ENCODE peak calls at places on chromosomes 13 and 19, in four cellular contexts. C is HepG2, Y is K562, A is WTC11. B is an unnamed sample.

GRCh38 chr19:18274776-18275356 is 614 bp upstream of the IQCN start:
- DNase-seq in A (no peak), C (peak), Y (peak), B (no peak)

GRCh38 chr19:15779756-15780476 is 7.5 kb upstream of the OR10H5 start:
- DNase-seq in C (peak), Y (no peak), A (no peak), B (no peak)

GRCh38 chr19:4053423-4054324 is 13.0 kb downstream of the ZBTB7A start:
- DNase-seq in Y (no peak), C (no peak), A (no peak), B (no peak)

GRCh38 chr19:7265963-7266362 is 28.3 kb downstream of the INSR start:
- DNase-seq in C (no peak), Y (no peak), A (no peak), B (no peak)

GRCh38 chr19:40424637-40425449 is 949 bp downstream of the SERTAD1 start:
- DNase-seq in C (no peak), Y (peak), A (no peak), B (peak)

GRCh38 chr13:21326155-21327030 is 132.7 kb downstream of the ZDHHC20 start:
- DNase-seq in Y (no peak), A (peak), C (no peak), B (no peak)

GRCh38 chr13:33454844-33455256 is 169.3 kb upstream of the STARD13 start:
- DNase-seq in C (no peak), Y (no peak), A (no peak), B (no peak)

GRCh38 chr13:50745542-50745941 is 98.0 kb downstream of the DLEU7 start:
- DNase-seq in A (no peak), Y (no peak), C (no peak), B (no peak)

GRCh38 chr13:102724923-102725322 is 30.1 kb upstream of the METTL21C start:
- DNase-seq in A (no peak), C (peak), Y (peak), B (peak)

GRCh38 chr13:110911880-110912279 is 3.0 kb downstream of the ANKRD10 start:
- DNase-seq in C (no peak), Y (no peak), A (no peak), B (no peak)

GRCh38 chr19:1501200-1501595 is 10.2 kb downstream of the REEP6 start:
- DNase-seq in C (no peak), A (no peak), Y (no peak), B (no peak)

GRCh38 chr19:13169769-13170168 is 19.6 kb downstream of the IER2 start:
- DNase-seq in Y (peak), C (no peak), A (no peak), B (peak)

GRCh38 chr13:114109646-114110045 is 22.8 kb downstream of the RASA3 start:
- DNase-seq in A (peak), Y (no peak), C (no peak), B (no peak)

GRCh38 chr13:98706446-98707110 is 45.9 kb downstream of the SLC15A1 start:
- DNase-seq in C (peak), A (no peak), Y (no peak), B (no peak)

GRCh38 chr19:2816641-2817040 is 3.0 kb upstream of the ZNF554 start:
- DNase-seq in A (no peak), Y (no peak), C (no peak), B (no peak)

GRCh38 chr13:99658266-99658991 is 157.2 kb downstream of the TM9SF2 start:
- DNase-seq in C (no peak), Y (no peak), A (peak), B (no peak)

GRCh38 chr19:35518313-35518712 is 4.9 kb upstream of the DMKN start:
- DNase-seq in C (no peak), A (no peak), Y (no peak), B (no peak)

GRCh38 chr19:2050349-2050990 is 574 bp downstream of the MKNK2 start:
- DNase-seq in A (no peak), C (no peak), Y (no peak), B (no peak)

GRCh38 chr19:55027472-55028337 is 10.4 kb downstream of the GP6 start:
- DNase-seq in C (peak), A (no peak), Y (peak), B (no peak)

GRCh38 chr19:40623403-40624239 is 22.5 kb downstream of the LTBP4 start:
- DNase-seq in Y (peak), A (peak), C (peak), B (peak)

GRCh38 chr13:46516624-46517318 is 36.2 kb upstream of the LRCH1 start:
- DNase-seq in C (no peak), A (no peak), Y (no peak), B (peak)

GRCh38 chr13:32403108-32403507 is 24.8 kb downstream of the N4BP2L1 start:
- DNase-seq in Y (no peak), C (no peak), A (no peak), B (no peak)

GRCh38 chr13:31930901-31931522 is 100.6 kb upstream of the FRY start:
- DNase-seq in C (no peak), Y (peak), A (no peak), B (no peak)

GRCh38 chr19:17491287-17491686 is 20.2 kb upstream of the PGLS start:
- DNase-seq in A (no peak), Y (no peak), C (no peak), B (no peak)

GRCh38 chr13:42327725-42328124 is 55.8 kb downstream of the AKAP11 start:
- DNase-seq in A (no peak), C (no peak), Y (no peak), B (no peak)

GRCh38 chr13:101416181-101417042 is at the start of gene NALCN:
- DNase-seq in Y (no peak), A (peak), C (no peak), B (peak)

GRCh38 chr13:20142019-20142926 is 18.6 kb downstream of the GJA3 start:
- DNase-seq in C (no peak), A (peak), Y (no peak), B (no peak)

GRCh38 chr19:41430907-41431306 is 3.7 kb upstream of the B3GNT8 start:
- DNase-seq in C (no peak), Y (no peak), A (no peak), B (no peak)

GRCh38 chr13:107531816-107532215 is 683.5 kb downstream of the LIG4 start:
- DNase-seq in A (no peak), C (no peak), Y (no peak), B (no peak)

GRCh38 chr19:43782689-43783231 is 2.0 kb upstream of the KCNN4 start:
- DNase-seq in C (no peak), A (no peak), Y (no peak), B (no peak)

GRCh38 chr19:5058456-5059190 is 89.7 kb downstream of the KDM4B start:
- DNase-seq in C (no peak), A (no peak), Y (no peak), B (no peak)

GRCh38 chr13:34506796-34507195 is 435.3 kb upstream of the NBEA start:
- DNase-seq in A (no peak), C (no peak), Y (no peak), B (no peak)
- TF ChIP-seq ELF4 in A (no peak), C (no peak), Y (no peak), B (no peak)

GRCh38 chr13:85610024-85610423 is 189.2 kb downstream of the SLITRK6 start:
- DNase-seq in A (no peak), C (no peak), Y (no peak), B (no peak)
- TF ChIP-seq ELF4 in A (no peak), C (no peak), Y (no peak), B (no peak)

GRCh38 chr13:73924607-73925006 is 209.6 kb downstream of the KLF12 start:
- DNase-seq in C (no peak), A (no peak), Y (no peak), B (no peak)

GRCh38 chr13:73918691-73919090 is 215.5 kb downstream of the KLF12 start:
- DNase-seq in Y (no peak), A (no peak), C (no peak), B (no peak)

GRCh38 chr13:73922728-73923393 is 211.3 kb downstream of the KLF12 start:
- DNase-seq in Y (no peak), C (no peak), A (no peak), B (no peak)
- TF ChIP-seq ELF4 in Y (no peak), C (no peak), A (no peak), B (no peak)

GRCh38 chr19:34502582-34503545 is 21.3 kb downstream of the WTIP start:
- DNase-seq in A (peak), C (no peak), Y (no peak), B (no peak)
- TF ChIP-seq ELF4 in A (no peak), C (no peak), Y (no peak), B (no peak)

B was measured in HEK293T.